ENCODE peak calls at places on chromosomes 11 and 22, in nine cellular contexts. Q is ureter, D is LHCN-M2, I is gastrocnemius medialis, H is T-helper 22 cell, L is NCI-H1092, Y is NB4, O is astrocyte of the spinal cord, J is esophagus squamous epithelium. A is an unnamed sample.

GRCh38 chr11:67266424-67267187 is at the start of gene GRK2:
- DNase-seq in I (no peak), D (peak; percentile 37), L (peak; percentile 33), J (no peak), H (no peak), O (no peak), Q (peak; percentile 51), Y (peak; percentile 74), A (no peak)

GRCh38 chr11:60942970-60943565 is 8.9 kb downstream of the SLC15A3 start:
- DNase-seq in I (no peak), H (no peak), D (no peak), Q (peak; percentile 79), J (no peak), O (no peak), Y (no peak), L (peak; percentile 40), A (no peak)

GRCh38 chr22:37492428-37493344 is 6.5 kb upstream of the MFNG start:
- DNase-seq in D (peak; percentile 64), I (no peak), H (no peak), Y (peak; percentile 57), O (peak; percentile 52), L (no peak), J (no peak), Q (no peak), A (no peak)

GRCh38 chr11:105937331-105937730 is 84.7 kb downstream of the MSANTD4 start:
- DNase-seq in J (no peak), O (peak; percentile 72), Y (no peak), Q (no peak), L (no peak), I (no peak), H (no peak), D (peak; percentile 60), A (no peak)

GRCh38 chr11:3341298-3341697 is 37.6 kb downstream of the ZNF195 start:
- DNase-seq in O (peak; percentile 19), Q (no peak), H (no peak), Y (peak; percentile 71), D (peak; percentile 11), I (no peak), L (peak; percentile 51), J (no peak), A (peak; percentile 34)

GRCh38 chr22:23289130-23289503 is 108.8 kb downstream of the BCR start:
- DNase-seq in Q (no peak), H (no peak), L (no peak), Y (no peak), J (no peak), O (no peak), D (no peak), I (no peak), A (no peak)

GRCh38 chr11:70098936-70099335 is 20.8 kb downstream of the ANO1 start:
- DNase-seq in O (no peak), Q (no peak), J (no peak), I (no peak), H (no peak), Y (no peak), L (no peak), D (no peak), A (no peak)

GRCh38 chr22:30232716-30233218 is 13.8 kb downstream of the LIF start:
- DNase-seq in J (no peak), D (no peak), Y (no peak), Q (no peak), H (no peak), L (no peak), I (no peak), O (peak; percentile 73), A (no peak)

GRCh38 chr22:37904572-37905533 is 1.2 kb upstream of the MICALL1 start:
- DNase-seq in O (peak; percentile 98), Y (peak; percentile 96), Q (peak; percentile 69), I (peak; percentile 34), D (peak; percentile 99), L (no peak), J (no peak), H (no peak), A (peak; percentile 75)

GRCh38 chr11:11078344-11078743 is 220.5 kb upstream of the ZBED5 start:
- DNase-seq in D (no peak), J (no peak), L (no peak), H (no peak), O (peak; percentile 2), Y (no peak), I (no peak), Q (no peak), A (no peak)

A was measured in psoas muscle.